ENCODE peak calls at places on chromosomes 6 and 20, in four cellular contexts. C is choroid plexus epithelial cell, I is osteocyte, D is HepG2. G is an unnamed sample.
A peak's percentile ranks its signal among the peaks of the same experiment; 100 is the strongest.

GRCh38 chr6:1756472-1757129 is 146.9 kb downstream of the FOXC1 start:
- DNase-seq in C (no peak), I (no peak), D (no peak), G (no peak)

GRCh38 chr6:46948699-46949098 is 27.0 kb upstream of the ADGRF5 start:
- DNase-seq in C (no peak), I (no peak), D (no peak), G (no peak)

GRCh38 chr6:142411145-142411544 is 109.3 kb downstream of the ADGRG6 start:
- DNase-seq in C (no peak), I (no peak), D (no peak), G (no peak)

GRCh38 chr20:53829086-53829703 is 235.6 kb upstream of the ZNF217 start:
- DNase-seq in C (peak; percentile 97), I (no peak), D (no peak), G (no peak)

GRCh38 chr6:74343804-74344203 is 647.8 kb downstream of the CD109 start:
- DNase-seq in C (peak; percentile 43), I (no peak), D (peak; percentile 4), G (no peak)

GRCh38 chr20:5691918-5692618 is 58.1 kb upstream of the SHLD1 start:
- DNase-seq in C (no peak), I (no peak), D (peak; percentile 35), G (no peak)

GRCh38 chr6:83294676-83295075 is 101.5 kb downstream of the RWDD2A start:
- DNase-seq in C (no peak), I (no peak), D (no peak), G (no peak)

GRCh38 chr6:56808871-56809359 is 146.0 kb upstream of the BEND6 start:
- DNase-seq in C (peak; percentile 62), I (no peak), D (no peak), G (no peak)

GRCh38 chr6:169858293-169858934 is 107.0 kb downstream of the ERMARD start:
- DNase-seq in C (no peak), I (peak; percentile 80), D (no peak), G (peak; percentile 44)

GRCh38 chr20:19688031-19688806 is 69.8 kb upstream of the RIN2 start:
- DNase-seq in C (peak; percentile 94), I (peak; percentile 90), D (peak; percentile 63), G (no peak)

GRCh38 chr6:89581669-89582068 is 56.9 kb downstream of the LYRM2 start:
- DNase-seq in C (no peak), I (no peak), D (no peak), G (no peak)

GRCh38 chr6:89585156-89585555 is 53.4 kb downstream of the LYRM2 start:
- DNase-seq in C (peak; percentile 48), I (no peak), D (no peak), G (no peak)

GRCh38 chr6:89584539-89584938 is 54.0 kb downstream of the LYRM2 start:
- DNase-seq in C (no peak), I (no peak), D (no peak), G (no peak)

GRCh38 chr6:89582669-89583325 is 55.8 kb downstream of the LYRM2 start:
- DNase-seq in C (no peak), I (no peak), D (no peak), G (no peak)

GRCh38 chr6:89583559-89583958 is 55.0 kb downstream of the LYRM2 start:
- DNase-seq in C (no peak), I (no peak), D (no peak), G (no peak)
- TF ChIP-seq CTCF in C (no peak), I (no peak), D (no peak), G (no peak)

GRCh38 chr6:166381381-166381732 is 1.4 kb downstream of the MPC1 start:
- DNase-seq in C (no peak), I (no peak), D (no peak), G (no peak)

GRCh38 chr6:166382933-166383816 is at the start of gene MPC1:
- DNase-seq in C (peak; percentile 97), I (peak; percentile 99), D (peak; percentile 94), G (peak; percentile 98)

GRCh38 chr6:166379800-166380199 is 2.9 kb downstream of the MPC1 start:
- DNase-seq in C (peak; percentile 46), I (no peak), D (no peak), G (no peak)

GRCh38 chr6:166381733-166382499 is 824 bp downstream of the MPC1 start:
- DNase-seq in C (peak; percentile 56), I (no peak), D (peak; percentile 58), G (peak; percentile 83)

GRCh38 chr6:166382500-166382932 is 224 bp downstream of the MPC1 start:
- DNase-seq in C (no peak), I (no peak), D (no peak), G (no peak)
- TF ChIP-seq CTCF in C (no peak), I (no peak), D (no peak), G (no peak)

GRCh38 chr6:99425647-99426453 is 742 bp upstream of the PNISR start:
- DNase-seq in C (peak; percentile 87), I (peak; percentile 89), D (peak; percentile 91), G (peak; percentile 81)
- TF ChIP-seq CTCF in C (peak; percentile 64), I (peak; percentile 61), D (peak; percentile 73), G (peak; percentile 66)

DNA sequence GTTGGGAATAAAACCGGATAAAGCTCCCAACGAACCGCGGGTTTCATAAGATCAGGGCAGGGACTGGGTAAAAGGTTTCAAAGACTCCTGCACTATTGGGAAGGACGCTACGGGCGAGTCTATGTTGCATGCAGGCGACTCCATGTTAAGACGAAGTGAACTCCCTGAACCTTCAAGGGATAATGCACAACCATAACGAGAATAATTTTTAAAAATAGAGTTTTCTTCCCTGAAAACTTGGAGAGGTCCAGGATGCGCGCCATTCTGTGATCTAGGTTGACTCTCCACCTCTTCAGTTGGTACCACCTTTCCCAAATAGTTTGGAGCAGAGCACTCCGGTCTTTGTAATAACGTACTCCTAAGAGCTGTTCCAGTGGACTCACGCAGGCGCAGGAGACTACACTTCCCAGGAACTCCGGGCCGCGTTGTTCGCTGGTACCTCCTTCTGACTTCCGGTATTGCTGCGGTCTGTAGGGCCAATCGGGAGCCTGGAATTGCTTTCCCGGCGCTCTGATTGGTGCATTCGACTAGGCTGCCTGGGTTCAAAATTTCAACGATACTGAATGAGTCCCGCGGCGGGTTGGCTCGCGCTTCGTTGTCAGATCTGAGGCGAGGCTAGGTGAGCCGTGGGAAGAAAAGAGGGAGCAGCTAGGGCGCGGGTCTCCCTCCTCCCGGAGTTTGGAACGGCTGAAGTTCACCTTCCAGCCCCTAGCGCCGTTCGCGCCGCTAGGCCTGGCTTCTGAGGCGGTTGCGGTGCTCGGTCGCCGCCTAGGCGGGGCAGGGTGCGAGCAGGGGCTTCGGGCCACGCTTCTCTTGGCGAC is at the start of gene TPX2:
- DNase-seq in C (peak; percentile 98), I (peak; percentile 97), D (peak; percentile 99), G (peak; percentile 96)
- TF ChIP-seq CTCF in C (peak; percentile 30), I (peak; percentile 20), D (peak; percentile 68), G (peak; percentile 61)

DNA sequence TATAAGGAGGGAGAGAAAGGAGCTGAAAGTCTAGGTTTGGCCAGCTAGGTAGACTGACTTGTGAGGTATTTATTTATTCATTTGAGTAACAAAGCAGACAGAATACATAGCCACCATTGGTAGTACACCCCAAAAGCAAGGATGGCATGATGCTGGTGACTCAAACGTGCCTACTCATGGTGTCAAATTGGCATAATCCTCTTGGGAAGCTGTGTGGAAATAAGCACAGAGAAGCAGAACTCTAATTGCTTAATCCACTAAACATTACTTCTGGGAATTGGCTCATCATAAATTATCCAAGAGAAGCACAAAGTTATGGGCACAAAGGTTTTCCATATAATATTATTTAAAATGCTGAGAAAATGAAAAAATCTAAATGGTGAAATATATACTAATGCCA is 2.5 kb downstream of the DEFB132 start:
- DNase-seq in C (no peak), I (no peak), D (no peak), G (no peak)
- TF ChIP-seq CTCF in C (no peak), I (no peak), D (no peak), G (no peak)

DNA sequence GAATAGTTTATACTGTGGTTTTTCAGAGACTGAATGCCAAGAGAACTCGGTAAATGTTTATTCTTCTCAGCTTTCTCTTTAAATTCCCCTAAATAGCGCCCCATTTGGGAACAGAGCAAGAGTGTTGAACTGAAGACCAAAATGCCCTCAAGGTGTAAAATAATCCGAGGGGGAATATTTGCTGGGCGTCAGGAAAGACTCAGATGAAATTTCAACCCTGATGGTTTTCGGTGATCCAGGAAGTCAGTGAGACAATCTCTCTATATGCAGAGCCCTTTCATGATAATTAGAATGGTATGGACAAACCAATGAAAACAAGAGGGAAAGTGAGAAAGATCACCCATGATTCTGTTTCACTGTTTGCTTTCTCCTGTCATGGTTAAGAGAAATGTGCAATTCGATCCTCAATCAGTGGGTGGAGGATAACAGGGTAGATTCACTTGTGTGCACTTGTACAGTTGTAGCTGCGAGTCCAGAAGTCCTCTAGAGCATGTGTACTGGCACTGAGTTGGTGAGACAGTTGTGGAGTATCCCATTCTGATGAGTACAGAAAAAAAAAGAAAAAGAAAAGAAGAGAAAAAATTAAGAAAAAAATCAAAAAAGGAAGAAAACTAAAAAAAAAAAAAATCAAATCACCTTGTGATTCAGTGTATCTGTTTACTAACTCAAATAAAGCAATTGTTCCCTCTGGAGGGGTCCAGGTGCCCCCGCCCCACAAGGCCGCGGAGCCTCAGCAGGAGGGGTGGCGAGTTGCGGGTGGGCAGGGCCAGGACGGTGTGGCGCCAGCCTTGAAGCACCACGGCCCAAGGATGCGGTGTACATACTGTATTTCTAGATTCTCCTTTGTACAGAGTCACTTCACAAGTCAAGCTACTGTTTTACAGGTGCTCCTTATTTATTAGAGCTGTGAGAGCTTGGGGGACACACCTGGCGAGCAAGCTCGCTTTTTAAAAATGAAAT is 164.9 kb downstream of the SCML4 start:
- DNase-seq in C (peak; percentile 57), I (no peak), D (peak; percentile 44), G (no peak)
- TF ChIP-seq CTCF in C (no peak), I (peak; percentile 20), D (no peak), G (no peak)

GRCh38 chr6:107700016-107700335 is 124.1 kb downstream of the SCML4 start:
- DNase-seq in C (no peak), I (no peak), D (no peak), G (no peak)
- TF ChIP-seq CTCF in C (no peak), I (no peak), D (no peak), G (no peak)

GRCh38 chr20:47305667-47306066 is 50.8 kb downstream of the ZMYND8 start:
- DNase-seq in C (peak; percentile 73), I (no peak), D (no peak), G (no peak)
- TF ChIP-seq CTCF in C (no peak), I (no peak), D (no peak), G (no peak)